ENCODE peak calls at places on chromosomes 6 and 20, in ten cellular contexts. T, D, B, U, R, Y, E, F, V and A are unnamed samples.

GRCh38 chr6:135451617-135452190 is 45.8 kb downstream of the AHI1 start:
- DNase-seq in T (peak), D (no peak), B (peak), U (no peak), R (peak), Y (peak), E (no peak), F (no peak), V (no peak), A (peak)

GRCh38 chr6:159533568-159533967 is 159.5 kb downstream of the SOD2 start:
- DNase-seq in T (peak), D (peak), B (no peak), U (no peak), R (peak), Y (peak), E (no peak), F (peak), V (no peak), A (peak)

GRCh38 chr20:22925613-22925983 is 109.5 kb upstream of the SSTR4 start:
- DNase-seq in T (peak), D (no peak), B (no peak), U (no peak), R (no peak), Y (no peak), E (no peak), F (no peak), V (no peak), A (no peak)

GRCh38 chr20:5215592-5216304 is 88.9 kb downstream of the CDS2 start:
- DNase-seq in T (peak), D (peak), B (no peak), U (no peak), R (peak), Y (peak), E (no peak), F (peak), V (no peak), A (no peak)

GRCh38 chr6:149082320-149082719 is 235.2 kb upstream of the TAB2 start:
- DNase-seq in T (peak), D (no peak), B (peak), U (peak), R (peak), Y (peak), E (peak), F (peak), V (peak), A (peak)

GRCh38 chr20:59611286-59611685 is 6.9 kb downstream of the PHACTR3 start:
- DNase-seq in T (no peak), D (no peak), B (no peak), U (peak), R (no peak), Y (no peak), E (no peak), F (no peak), V (no peak), A (no peak)

GRCh38 chr6:1608976-1609661 is 596 bp upstream of the FOXC1 start:
- DNase-seq in T (peak), D (no peak), B (no peak), U (no peak), R (peak), Y (peak), E (peak), F (no peak), V (no peak), A (peak)

GRCh38 chr6:74318738-74319137 is 622.7 kb downstream of the CD109 start:
- DNase-seq in T (no peak), D (no peak), B (no peak), U (no peak), R (no peak), Y (no peak), E (no peak), F (no peak), V (no peak), A (no peak)

GRCh38 chr6:28335040-28335563 is 846 bp downstream of the ZSCAN31 start:
- DNase-seq in T (no peak), D (no peak), B (no peak), U (peak), R (no peak), Y (no peak), E (no peak), F (no peak), V (no peak), A (no peak)

GRCh38 chr20:4910951-4911350 is 90.4 kb downstream of the SLC23A2 start:
- DNase-seq in T (no peak), D (no peak), B (no peak), U (no peak), R (no peak), Y (no peak), E (no peak), F (no peak), V (no peak), A (no peak)

GRCh38 chr6:41470341-41471063 is 75.7 kb upstream of the FOXP4 start:
- DNase-seq in T (peak), D (no peak), B (no peak), U (peak), R (peak), Y (peak), E (no peak), F (no peak), V (peak), A (peak)